ENCODE peak calls at places on chromosomes 16 and 17, in four cellular contexts. One of them, this sample, is unnamed.

GRCh38 chr16:69942627-69943170 is 8.4 kb upstream of the CLEC18A start:
- DNase-seq in HepG2: no peak
- DNase-seq in K562: no peak
- DNase-seq in GM12878: no peak
- DNase-seq in this sample: no peak

GRCh38 chr17:49618112-49618611 is 42.5 kb downstream of the NXPH3 start:
- DNase-seq in HepG2: no peak
- DNase-seq in K562: no peak
- DNase-seq in GM12878: no peak
- DNase-seq in this sample: no peak

GRCh38 chr17:65163990-65164495 is 26.9 kb downstream of the RGS9 start:
- DNase-seq in HepG2: peak
- DNase-seq in K562: peak
- DNase-seq in GM12878: no peak
- DNase-seq in this sample: no peak

GRCh38 chr17:81388612-81389367 is 6.5 kb upstream of the BAHCC1 start:
- DNase-seq in HepG2: peak
- DNase-seq in K562: no peak
- DNase-seq in GM12878: no peak
- DNase-seq in this sample: no peak

GRCh38 chr17:70022175-70022574 is 52.9 kb upstream of the KCNJ16 start:
- DNase-seq in HepG2: no peak
- DNase-seq in K562: no peak
- DNase-seq in GM12878: no peak
- DNase-seq in this sample: no peak

GRCh38 chr17:7023576-7024401 is 939 bp downstream of the BCL6B start:
- DNase-seq in HepG2: no peak
- DNase-seq in K562: peak
- DNase-seq in GM12878: peak
- DNase-seq in this sample: peak

GRCh38 chr16:56632160-56632847 is at the start of gene MT1M:
- DNase-seq in HepG2: no peak
- DNase-seq in K562: no peak
- DNase-seq in GM12878: no peak
- DNase-seq in this sample: no peak

GRCh38 chr17:35460354-35460851 is 11.8 kb upstream of the SLFN13 start:
- DNase-seq in HepG2: no peak
- DNase-seq in K562: peak
- DNase-seq in GM12878: peak
- DNase-seq in this sample: no peak

GRCh38 chr17:74780443-74781238 is 4.5 kb upstream of the NAT9 start:
- DNase-seq in HepG2: peak
- DNase-seq in K562: peak
- DNase-seq in GM12878: no peak
- DNase-seq in this sample: peak

GRCh38 chr17:80866050-80866793 is 125.4 kb upstream of the CHMP6 start:
- DNase-seq in HepG2: peak
- DNase-seq in K562: peak
- DNase-seq in GM12878: peak
- DNase-seq in this sample: peak

GRCh38 chr16:20781697-20782096 is 17.9 kb downstream of the ACSM3 start:
- DNase-seq in HepG2: no peak
- DNase-seq in K562: no peak
- DNase-seq in GM12878: no peak
- DNase-seq in this sample: no peak

GRCh38 chr17:40903129-40903847 is 18.2 kb upstream of the KRT20 start:
- DNase-seq in HepG2: peak
- DNase-seq in K562: peak
- DNase-seq in GM12878: no peak
- DNase-seq in this sample: no peak

GRCh38 chr17:58282442-58282841 is 1.7 kb upstream of the MPO start:
- DNase-seq in HepG2: no peak
- DNase-seq in K562: no peak
- DNase-seq in GM12878: no peak
- DNase-seq in this sample: no peak

GRCh38 chr17:32015245-32016013 is 8.2 kb downstream of the LRRC37B start:
- DNase-seq in HepG2: no peak
- DNase-seq in K562: no peak
- DNase-seq in GM12878: no peak
- DNase-seq in this sample: no peak

GRCh38 chr17:34465756-34466155 is 102.7 kb upstream of the CCL1 start:
- DNase-seq in HepG2: no peak
- DNase-seq in K562: no peak
- DNase-seq in GM12878: no peak
- DNase-seq in this sample: no peak

GRCh38 chr17:68515238-68515637 is 3.0 kb downstream of the PRKAR1A start:
- DNase-seq in HepG2: no peak
- DNase-seq in K562: no peak
- DNase-seq in GM12878: no peak
- DNase-seq in this sample: no peak

GRCh38 chr17:40485851-40486512 is 15.4 kb downstream of the TNS4 start:
- DNase-seq in HepG2: peak
- DNase-seq in K562: peak
- DNase-seq in GM12878: no peak
- DNase-seq in this sample: no peak

GRCh38 chr17:30203471-30203981 is 32.0 kb downstream of the SLC6A4 start:
- DNase-seq in HepG2: no peak
- DNase-seq in K562: peak
- DNase-seq in GM12878: no peak
- DNase-seq in this sample: no peak

GRCh38 chr17:47219621-47220475 is 10.7 kb downstream of the MYL4 start:
- DNase-seq in HepG2: no peak
- DNase-seq in K562: no peak
- DNase-seq in GM12878: no peak
- DNase-seq in this sample: no peak

GRCh38 chr17:8504460-8505207 is 69.0 kb downstream of the NDEL1 start:
- DNase-seq in HepG2: no peak
- DNase-seq in K562: no peak
- DNase-seq in GM12878: no peak
- DNase-seq in this sample: no peak

GRCh38 chr17:79075433-79075805 is 795 bp downstream of the ENGASE start:
- DNase-seq in HepG2: no peak
- DNase-seq in K562: no peak
- DNase-seq in GM12878: no peak
- DNase-seq in this sample: no peak

GRCh38 chr17:39144414-39144813 is 7.0 kb downstream of the PLXDC1 start:
- DNase-seq in HepG2: no peak
- DNase-seq in K562: no peak
- DNase-seq in GM12878: no peak
- DNase-seq in this sample: no peak

GRCh38 chr17:21283482-21284318 is 811 bp upstream of the MAP2K3 start:
- DNase-seq in HepG2: no peak
- DNase-seq in K562: no peak
- DNase-seq in GM12878: no peak
- DNase-seq in this sample: no peak

GRCh38 chr17:77247609-77248008 is 106.8 kb downstream of the SEC14L1 start:
- DNase-seq in HepG2: no peak
- DNase-seq in K562: no peak
- DNase-seq in GM12878: no peak
- DNase-seq in this sample: no peak

GRCh38 chr17:63826468-63827001 is 696 bp upstream of the PSMC5 start:
- DNase-seq in HepG2: no peak
- DNase-seq in K562: peak
- DNase-seq in GM12878: no peak
- DNase-seq in this sample: no peak

GRCh38 chr17:57609125-57609877 is 135.8 kb downstream of the CCDC182 start:
- DNase-seq in HepG2: peak
- DNase-seq in K562: no peak
- DNase-seq in GM12878: no peak
- DNase-seq in this sample: no peak

GRCh38 chr17:37848690-37849616 is 75.3 kb upstream of the TBC1D3K start:
- DNase-seq in HepG2: no peak
- DNase-seq in K562: peak
- DNase-seq in GM12878: peak
- DNase-seq in this sample: no peak

GRCh38 chr16:80670170-80670865 is 129.5 kb downstream of the DYNLRB2 start:
- DNase-seq in HepG2: no peak
- DNase-seq in K562: no peak
- DNase-seq in GM12878: no peak
- DNase-seq in this sample: no peak

GRCh38 chr16:18832021-18832420 is 30.7 kb upstream of the ARL6IP1 start:
- DNase-seq in HepG2: no peak
- DNase-seq in K562: no peak
- DNase-seq in GM12878: no peak
- DNase-seq in this sample: no peak

GRCh38 chr17:13572581-13572980 is 29.1 kb downstream of the HS3ST3A1 start:
- DNase-seq in HepG2: no peak
- DNase-seq in K562: no peak
- DNase-seq in GM12878: no peak
- DNase-seq in this sample: no peak

GRCh38 chr16:12208341-12209035 is 232.0 kb downstream of the SNX29 start:
- DNase-seq in HepG2: no peak
- DNase-seq in K562: no peak
- DNase-seq in GM12878: no peak
- DNase-seq in this sample: no peak

GRCh38 chr16:64700628-64701027 is 421.2 kb downstream of the CDH11 start:
- DNase-seq in HepG2: no peak
- DNase-seq in K562: no peak
- DNase-seq in GM12878: no peak
- DNase-seq in this sample: no peak

GRCh38 chr16:4882261-4882632 is 35.0 kb downstream of the UBN1 start:
- DNase-seq in HepG2: no peak
- DNase-seq in K562: no peak
- DNase-seq in GM12878: no peak
- DNase-seq in this sample: no peak

GRCh38 chr17:17728550-17729251 is 47.4 kb downstream of the RAI1 start:
- DNase-seq in HepG2: no peak
- DNase-seq in K562: no peak
- DNase-seq in GM12878: no peak
- DNase-seq in this sample: no peak

GRCh38 chr17:29686998-29687397 is 64.3 kb upstream of the CORO6 start:
- DNase-seq in HepG2: no peak
- DNase-seq in K562: no peak
- DNase-seq in GM12878: no peak
- DNase-seq in this sample: no peak

GRCh38 chr17:27951872-27952271 is 58.7 kb upstream of the LYRM9 start:
- DNase-seq in HepG2: no peak
- DNase-seq in K562: no peak
- DNase-seq in GM12878: no peak
- DNase-seq in this sample: no peak

GRCh38 chr17:27954521-27955495 is 61.6 kb upstream of the LYRM9 start:
- DNase-seq in HepG2: no peak
- DNase-seq in K562: no peak
- DNase-seq in GM12878: no peak
- DNase-seq in this sample: no peak

GRCh38 chr17:27952366-27952765 is 59.2 kb upstream of the LYRM9 start:
- DNase-seq in HepG2: no peak
- DNase-seq in K562: no peak
- DNase-seq in GM12878: no peak
- DNase-seq in this sample: no peak

GRCh38 chr17:27949304-27949703 is 56.1 kb upstream of the LYRM9 start:
- DNase-seq in HepG2: no peak
- DNase-seq in K562: no peak
- DNase-seq in GM12878: no peak
- DNase-seq in this sample: no peak

GRCh38 chr17:27950995-27951394 is 57.8 kb upstream of the LYRM9 start:
- DNase-seq in HepG2: no peak
- DNase-seq in K562: no peak
- DNase-seq in GM12878: no peak
- DNase-seq in this sample: no peak
- TF ChIP-seq ZNF274 in HepG2: no peak
- TF ChIP-seq ZNF274 in K562: no peak
- TF ChIP-seq ZNF274 in GM12878: no peak
- TF ChIP-seq ZNF274 in this sample: no peak

DNA sequence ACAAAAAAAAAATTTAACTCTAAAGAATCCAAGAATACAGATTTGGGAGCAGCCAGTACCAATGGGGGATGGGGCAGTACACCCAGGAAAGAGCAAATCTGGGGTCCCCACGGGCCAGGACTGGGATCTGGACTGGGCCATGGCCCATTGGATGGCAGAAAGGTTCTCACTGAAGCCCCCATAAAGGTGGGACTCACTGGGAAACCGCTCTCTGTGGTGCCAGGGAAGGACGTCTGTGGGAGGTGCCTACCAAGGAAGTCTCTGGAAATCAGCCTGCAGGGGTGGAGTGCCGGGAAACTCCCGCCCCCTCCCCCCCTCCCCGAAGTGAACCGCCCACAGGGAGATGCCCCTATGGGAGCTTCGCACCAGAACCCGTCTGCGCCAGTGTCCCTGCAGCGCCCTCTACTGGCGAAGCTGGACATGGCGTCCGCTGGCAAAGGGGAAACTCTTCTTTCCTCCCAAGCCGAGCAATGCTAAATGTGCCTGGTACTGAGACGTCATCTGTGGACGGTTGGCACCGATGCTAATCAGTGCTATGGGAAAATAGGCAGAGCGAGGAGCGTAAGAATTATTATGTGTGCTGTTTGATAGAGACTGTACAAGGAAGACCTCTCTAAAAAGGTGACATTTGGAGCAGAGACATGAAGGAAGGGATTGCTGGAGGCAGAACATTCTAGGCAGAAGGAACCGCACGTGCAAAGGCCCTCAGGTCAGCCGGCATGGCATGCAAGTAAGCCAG is 671.1 kb downstream of the WWOX start:
- DNase-seq in HepG2: peak
- DNase-seq in K562: peak
- DNase-seq in GM12878: no peak
- DNase-seq in this sample: peak
- TF ChIP-seq ZNF274 in HepG2: no peak
- TF ChIP-seq ZNF274 in K562: no peak
- TF ChIP-seq ZNF274 in GM12878: no peak
- TF ChIP-seq ZNF274 in this sample: no peak

GRCh38 chr17:59365383-59365981 is 34.0 kb downstream of the YPEL2 start:
- DNase-seq in HepG2: peak
- DNase-seq in K562: peak
- DNase-seq in GM12878: no peak
- DNase-seq in this sample: no peak
- TF ChIP-seq ZNF274 in HepG2: no peak
- TF ChIP-seq ZNF274 in K562: no peak
- TF ChIP-seq ZNF274 in GM12878: no peak
- TF ChIP-seq ZNF274 in this sample: no peak

DNA sequence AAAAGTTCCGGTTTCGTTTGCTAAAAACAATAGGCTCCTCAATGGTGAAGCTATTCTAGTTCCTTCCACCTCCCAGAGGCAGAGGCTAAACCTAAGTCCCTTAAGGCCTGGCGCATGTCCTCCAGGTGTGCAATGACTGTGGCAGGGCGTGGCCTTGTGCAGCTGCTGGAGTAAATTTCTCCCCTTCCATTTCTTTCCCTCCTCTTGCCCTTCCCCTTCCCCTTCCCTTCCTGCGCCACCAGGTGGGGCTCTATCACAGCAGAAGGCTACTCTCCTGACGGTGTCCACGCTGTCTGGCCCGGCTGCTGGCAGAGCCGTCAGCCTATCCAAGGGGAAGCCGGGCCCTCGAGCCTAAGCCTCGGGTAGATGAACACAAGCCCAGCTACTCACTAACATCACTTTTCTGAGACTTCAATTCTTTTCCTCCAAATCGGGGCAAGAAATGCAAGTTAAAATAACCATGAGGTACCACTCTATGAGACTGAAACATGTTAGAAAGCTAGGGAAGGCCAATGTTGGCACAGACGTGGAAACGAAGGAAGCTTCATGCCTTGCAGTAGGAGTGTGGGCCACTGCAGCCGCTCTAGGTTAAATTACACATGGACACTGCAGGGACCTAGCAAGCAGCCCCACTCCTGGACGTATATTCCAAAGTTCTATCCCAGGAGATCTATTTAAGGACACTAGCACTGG is 34.4 kb downstream of the C16orf78 start:
- DNase-seq in HepG2: peak
- DNase-seq in K562: peak
- DNase-seq in GM12878: peak
- DNase-seq in this sample: peak
- TF ChIP-seq ZNF274 in HepG2: peak
- TF ChIP-seq ZNF274 in K562: no peak
- TF ChIP-seq ZNF274 in GM12878: no peak
- TF ChIP-seq ZNF274 in this sample: no peak

This sample was measured in NT2/D1.